ENCODE peak calls at places on chromosomes 16 and 17, in eight cellular contexts. One of them, this sample, is unnamed. For H3K36me3, the result is how much of the 10 kb centered on the place peaks cover.

GRCh38 chr17:40337351-40337750 is 27.2 kb downstream of the GJD3 start:
- DNase-seq in A673: no peak
- DNase-seq in K562: no peak
- DNase-seq in GM23338: no peak
- DNase-seq in CD4-positive, alpha-beta memory T cell: no peak
- DNase-seq in psoas muscle: no peak
- DNase-seq in mesendoderm: no peak
- DNase-seq in transverse colon: no peak
- DNase-seq in this sample: no peak

GRCh38 chr16:9843424-9844013 is 338.7 kb downstream of the GRIN2A start:
- DNase-seq in CD4-positive, alpha-beta memory T cell: no peak
- DNase-seq in transverse colon: no peak
- DNase-seq in psoas muscle: no peak
- DNase-seq in mesendoderm: no peak
- DNase-seq in A673: no peak
- DNase-seq in K562: no peak
- DNase-seq in GM23338: no peak
- DNase-seq in this sample: no peak

GRCh38 chr16:3961449-3961849 is 80.9 kb upstream of the CREBBP start:
- DNase-seq in transverse colon: no peak
- DNase-seq in A673: peak
- DNase-seq in GM23338: peak
- DNase-seq in psoas muscle: peak
- DNase-seq in K562: peak
- DNase-seq in mesendoderm: peak
- DNase-seq in CD4-positive, alpha-beta memory T cell: no peak
- DNase-seq in this sample: no peak

GRCh38 chr16:56613706-56614105 is 5.3 kb downstream of the MT2A start:
- DNase-seq in CD4-positive, alpha-beta memory T cell: no peak
- DNase-seq in transverse colon: no peak
- DNase-seq in K562: no peak
- DNase-seq in GM23338: no peak
- DNase-seq in A673: no peak
- DNase-seq in psoas muscle: no peak
- DNase-seq in mesendoderm: no peak
- DNase-seq in this sample: no peak

GRCh38 chr16:69859105-69859969 is 91.8 kb upstream of the CLEC18A start:
- DNase-seq in mesendoderm: peak
- DNase-seq in psoas muscle: no peak
- DNase-seq in K562: peak
- DNase-seq in A673: peak
- DNase-seq in GM23338: peak
- DNase-seq in CD4-positive, alpha-beta memory T cell: no peak
- DNase-seq in transverse colon: peak
- DNase-seq in this sample: no peak

GRCh38 chr17:12887088-12887487 is 97.8 kb downstream of the ARHGAP44 start:
- DNase-seq in mesendoderm: no peak
- DNase-seq in psoas muscle: no peak
- DNase-seq in transverse colon: no peak
- DNase-seq in GM23338: no peak
- DNase-seq in K562: no peak
- DNase-seq in A673: no peak
- DNase-seq in CD4-positive, alpha-beta memory T cell: no peak
- DNase-seq in this sample: no peak

GRCh38 chr16:4365014-4365406 is 6.6 kb upstream of the VASN start:
- DNase-seq in A673: no peak
- DNase-seq in mesendoderm: no peak
- DNase-seq in CD4-positive, alpha-beta memory T cell: no peak
- DNase-seq in transverse colon: no peak
- DNase-seq in K562: no peak
- DNase-seq in GM23338: no peak
- DNase-seq in psoas muscle: no peak
- DNase-seq in this sample: no peak

GRCh38 chr16:85490971-85491771 is 122.0 kb upstream of the GSE1 start:
- DNase-seq in mesendoderm: peak
- DNase-seq in CD4-positive, alpha-beta memory T cell: no peak
- DNase-seq in A673: no peak
- DNase-seq in K562: peak
- DNase-seq in psoas muscle: no peak
- DNase-seq in GM23338: peak
- DNase-seq in transverse colon: peak
- DNase-seq in this sample: no peak

GRCh38 chr17:37650419-37651003 is 7.3 kb upstream of the DDX52 start:
- DNase-seq in K562: peak
- DNase-seq in A673: no peak
- DNase-seq in psoas muscle: no peak
- DNase-seq in mesendoderm: peak
- DNase-seq in CD4-positive, alpha-beta memory T cell: no peak
- DNase-seq in transverse colon: peak
- DNase-seq in GM23338: peak
- DNase-seq in this sample: no peak

GRCh38 chr16:1072526-1073261 is at the start of gene SSTR5:
- DNase-seq in transverse colon: no peak
- DNase-seq in CD4-positive, alpha-beta memory T cell: no peak
- DNase-seq in GM23338: peak
- DNase-seq in mesendoderm: no peak
- DNase-seq in psoas muscle: no peak
- DNase-seq in A673: no peak
- DNase-seq in K562: peak
- DNase-seq in this sample: no peak

GRCh38 chr16:1645914-1646525 is 32.1 kb upstream of the JPT2 start:
- DNase-seq in A673: peak
- DNase-seq in mesendoderm: peak
- DNase-seq in CD4-positive, alpha-beta memory T cell: peak
- DNase-seq in K562: peak
- DNase-seq in GM23338: no peak
- DNase-seq in transverse colon: no peak
- DNase-seq in psoas muscle: no peak
- DNase-seq in this sample: no peak

GRCh38 chr16:89261691-89262563 is 44.4 kb downstream of the ZNF778 start:
- DNase-seq in psoas muscle: no peak
- DNase-seq in mesendoderm: no peak
- DNase-seq in K562: no peak
- DNase-seq in A673: no peak
- DNase-seq in transverse colon: no peak
- DNase-seq in CD4-positive, alpha-beta memory T cell: no peak
- DNase-seq in GM23338: no peak
- DNase-seq in this sample: no peak

GRCh38 chr16:57834936-57835335 is 32.6 kb upstream of the KIFC3 start:
- DNase-seq in GM23338: peak
- DNase-seq in mesendoderm: no peak
- DNase-seq in CD4-positive, alpha-beta memory T cell: no peak
- DNase-seq in K562: no peak
- DNase-seq in A673: peak
- DNase-seq in psoas muscle: no peak
- DNase-seq in transverse colon: no peak
- DNase-seq in this sample: no peak

GRCh38 chr16:6111390-6111789 is 1013.8 kb upstream of the EEF2KMT start:
- DNase-seq in A673: no peak
- DNase-seq in mesendoderm: no peak
- DNase-seq in K562: no peak
- DNase-seq in transverse colon: no peak
- DNase-seq in GM23338: no peak
- DNase-seq in CD4-positive, alpha-beta memory T cell: no peak
- DNase-seq in psoas muscle: no peak
- DNase-seq in this sample: no peak

DNA sequence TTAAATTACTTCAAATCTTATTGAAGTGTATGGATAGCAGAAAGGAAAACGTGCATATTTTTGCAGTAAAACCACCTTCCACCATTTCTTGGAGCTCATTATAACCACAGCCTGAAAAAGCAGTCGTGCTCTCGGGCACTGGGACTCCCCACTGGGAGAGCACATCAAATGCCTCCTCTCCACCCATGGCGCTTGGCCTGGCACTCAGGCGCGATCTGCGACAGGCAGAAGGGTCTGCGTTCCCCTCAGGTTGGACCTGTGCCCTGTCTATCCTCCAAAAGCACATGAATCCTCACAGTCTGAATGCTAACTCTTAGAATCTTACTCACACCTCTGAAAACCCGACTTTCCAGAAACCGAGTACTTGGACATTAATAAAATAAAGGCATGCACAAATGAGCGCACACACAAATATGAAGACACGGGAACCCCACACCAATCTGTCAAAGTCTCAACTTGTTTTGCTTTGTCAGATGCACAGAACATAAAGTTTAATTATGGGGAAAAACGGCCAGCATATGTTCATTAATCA is 20.4 kb upstream of the FAAP100 start:
- DNase-seq in A673: no peak
- DNase-seq in CD4-positive, alpha-beta memory T cell: no peak
- DNase-seq in GM23338: no peak
- DNase-seq in mesendoderm: no peak
- DNase-seq in K562: no peak
- DNase-seq in psoas muscle: no peak
- DNase-seq in transverse colon: no peak
- DNase-seq in this sample: no peak
- H3K36me3 ChIP-seq in A673: half or more
- H3K36me3 ChIP-seq in CD4-positive, alpha-beta memory T cell: half or more
- H3K36me3 ChIP-seq in GM23338: under half
- H3K36me3 ChIP-seq in mesendoderm: under half
- H3K36me3 ChIP-seq in K562: half or more
- H3K36me3 ChIP-seq in psoas muscle: under half
- H3K36me3 ChIP-seq in transverse colon: under half
- H3K36me3 ChIP-seq in this sample: under half

GRCh38 chr16:13935408-13935807 is 15.5 kb downstream of the ERCC4 start:
- DNase-seq in mesendoderm: peak
- DNase-seq in A673: peak
- DNase-seq in K562: peak
- DNase-seq in transverse colon: no peak
- DNase-seq in psoas muscle: no peak
- DNase-seq in CD4-positive, alpha-beta memory T cell: no peak
- DNase-seq in GM23338: peak
- DNase-seq in this sample: no peak
- H3K36me3 ChIP-seq in mesendoderm: under half
- H3K36me3 ChIP-seq in A673: under half
- H3K36me3 ChIP-seq in K562: under half
- H3K36me3 ChIP-seq in transverse colon: under half
- H3K36me3 ChIP-seq in psoas muscle: under half
- H3K36me3 ChIP-seq in CD4-positive, alpha-beta memory T cell: under half
- H3K36me3 ChIP-seq in GM23338: under half
- H3K36me3 ChIP-seq in this sample: under half

DNA sequence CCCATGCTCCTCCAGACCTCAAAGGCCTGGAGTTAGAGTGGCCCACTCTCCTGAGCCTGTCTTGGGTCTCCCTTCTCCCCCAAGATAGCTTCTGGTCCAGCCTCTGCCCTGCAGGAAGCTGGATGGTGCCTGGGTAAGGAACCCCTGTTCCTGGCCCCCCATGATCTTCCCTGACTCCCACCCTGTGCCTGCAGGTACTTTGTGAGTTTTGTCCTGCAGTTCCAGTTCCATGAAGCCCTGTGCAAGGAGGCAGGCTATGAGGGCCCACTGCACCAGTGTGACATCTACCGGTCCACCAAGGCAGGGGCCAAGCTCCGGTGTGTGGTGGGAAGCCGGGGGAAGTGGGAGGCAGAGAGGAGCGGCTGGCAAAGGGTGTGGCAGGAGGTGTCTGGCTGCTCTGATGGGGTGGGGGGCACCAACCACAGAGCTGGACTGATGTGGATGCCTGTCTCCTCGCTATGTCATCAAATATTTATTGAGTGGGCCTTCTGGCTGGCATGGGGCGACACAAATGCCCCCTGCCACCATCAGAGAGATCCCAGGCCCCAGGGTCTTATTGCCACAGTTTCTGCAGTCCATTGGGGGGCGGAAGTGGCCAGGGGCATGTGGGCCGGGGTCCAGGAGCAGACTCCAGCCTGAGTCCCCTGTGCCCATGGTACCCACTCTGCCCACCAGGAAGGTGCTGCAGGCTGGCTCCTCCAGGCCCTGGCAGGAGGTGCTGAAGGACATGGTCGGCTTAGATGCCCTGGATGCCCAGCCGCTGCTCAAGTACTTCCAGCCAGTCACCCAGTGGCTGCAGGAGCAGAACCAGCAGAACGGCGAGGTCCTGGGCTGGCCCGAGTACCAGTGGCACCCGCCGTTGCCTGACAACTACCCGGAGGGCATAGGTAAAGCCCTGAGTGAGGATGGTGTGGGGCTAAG is 7.1 kb downstream of the ACE start:
- DNase-seq in K562: no peak
- DNase-seq in CD4-positive, alpha-beta memory T cell: no peak
- DNase-seq in mesendoderm: no peak
- DNase-seq in A673: no peak
- DNase-seq in transverse colon: no peak
- DNase-seq in GM23338: no peak
- DNase-seq in psoas muscle: no peak
- DNase-seq in this sample: no peak
- H3K36me3 ChIP-seq in K562: under half
- H3K36me3 ChIP-seq in CD4-positive, alpha-beta memory T cell: under half
- H3K36me3 ChIP-seq in mesendoderm: under half
- H3K36me3 ChIP-seq in A673: under half
- H3K36me3 ChIP-seq in transverse colon: under half
- H3K36me3 ChIP-seq in GM23338: under half
- H3K36me3 ChIP-seq in psoas muscle: under half
- H3K36me3 ChIP-seq in this sample: under half

GRCh38 chr16:27356794-27357193 is 43.0 kb downstream of the IL4R start:
- DNase-seq in CD4-positive, alpha-beta memory T cell: no peak
- DNase-seq in mesendoderm: no peak
- DNase-seq in GM23338: no peak
- DNase-seq in transverse colon: no peak
- DNase-seq in psoas muscle: no peak
- DNase-seq in A673: no peak
- DNase-seq in K562: no peak
- DNase-seq in this sample: no peak

GRCh38 chr16:27353853-27354252 is 40.1 kb downstream of the IL4R start:
- DNase-seq in K562: no peak
- DNase-seq in psoas muscle: no peak
- DNase-seq in GM23338: no peak
- DNase-seq in CD4-positive, alpha-beta memory T cell: no peak
- DNase-seq in transverse colon: no peak
- DNase-seq in mesendoderm: peak
- DNase-seq in A673: no peak
- DNase-seq in this sample: no peak

GRCh38 chr16:27359051-27359450 is 42.9 kb upstream of the IL21R start:
- DNase-seq in GM23338: no peak
- DNase-seq in transverse colon: no peak
- DNase-seq in mesendoderm: no peak
- DNase-seq in K562: no peak
- DNase-seq in A673: no peak
- DNase-seq in CD4-positive, alpha-beta memory T cell: no peak
- DNase-seq in psoas muscle: no peak
- DNase-seq in this sample: no peak

GRCh38 chr16:27352026-27352425 is 38.3 kb downstream of the IL4R start:
- DNase-seq in GM23338: no peak
- DNase-seq in K562: no peak
- DNase-seq in A673: no peak
- DNase-seq in psoas muscle: no peak
- DNase-seq in transverse colon: no peak
- DNase-seq in mesendoderm: no peak
- DNase-seq in CD4-positive, alpha-beta memory T cell: no peak
- DNase-seq in this sample: no peak

DNA sequence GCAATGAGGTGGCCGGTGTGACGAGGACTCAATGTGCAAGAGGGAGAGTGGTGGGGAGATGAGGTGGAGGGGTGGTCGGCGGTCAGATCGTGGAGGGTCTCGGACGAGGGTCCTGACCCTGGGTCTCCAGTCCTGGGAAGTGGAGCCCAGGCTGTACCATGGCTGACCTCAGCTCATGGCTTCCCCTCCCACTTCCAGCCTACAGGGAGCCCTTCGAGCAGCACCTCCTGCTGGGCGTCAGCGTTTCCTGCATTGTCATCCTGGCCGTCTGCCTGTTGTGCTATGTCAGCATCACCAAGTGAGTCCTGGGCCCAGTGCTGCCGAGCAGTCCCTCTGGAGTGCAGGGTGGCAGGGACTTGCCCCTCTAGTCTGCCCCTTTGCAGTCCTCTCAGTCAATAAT is 41.8 kb downstream of the IL4R start:
- DNase-seq in transverse colon: peak
- DNase-seq in CD4-positive, alpha-beta memory T cell: peak
- DNase-seq in mesendoderm: peak
- DNase-seq in A673: peak
- DNase-seq in K562: peak
- DNase-seq in psoas muscle: peak
- DNase-seq in GM23338: peak
- DNase-seq in this sample: peak
- H3K36me3 ChIP-seq in transverse colon: under half
- H3K36me3 ChIP-seq in CD4-positive, alpha-beta memory T cell: half or more
- H3K36me3 ChIP-seq in mesendoderm: under half
- H3K36me3 ChIP-seq in A673: under half
- H3K36me3 ChIP-seq in K562: under half
- H3K36me3 ChIP-seq in psoas muscle: under half
- H3K36me3 ChIP-seq in GM23338: under half
- H3K36me3 ChIP-seq in this sample: half or more

This sample was measured in effector memory CD4-positive, alpha-beta T cell.